ENCODE peak calls at places on chromosome 3, in six cellular contexts. One of them, this sample, is unnamed.

GRCh38 chr3:39189648-39190269 is 2.6 kb downstream of the XIRP1 start:
- DNase-seq in hepatocyte: peak
- DNase-seq in IMR-90: peak
- DNase-seq in HL-60: peak
- DNase-seq in neuronal stem cell: peak
- DNase-seq in vagina: no peak
- DNase-seq in this sample: peak

GRCh38 chr3:16254933-16255725 is 9.6 kb downstream of the DPH3 start:
- DNase-seq in HL-60: no peak
- DNase-seq in IMR-90: no peak
- DNase-seq in vagina: no peak
- DNase-seq in neuronal stem cell: no peak
- DNase-seq in hepatocyte: no peak
- DNase-seq in this sample: no peak

GRCh38 chr3:150627557-150627956 is 24.4 kb downstream of the SELENOT start:
- DNase-seq in IMR-90: peak
- DNase-seq in vagina: no peak
- DNase-seq in hepatocyte: peak
- DNase-seq in neuronal stem cell: no peak
- DNase-seq in HL-60: no peak
- DNase-seq in this sample: no peak

GRCh38 chr3:173639098-173639497 is 241.6 kb downstream of the NLGN1 start:
- DNase-seq in HL-60: no peak
- DNase-seq in IMR-90: no peak
- DNase-seq in vagina: no peak
- DNase-seq in neuronal stem cell: no peak
- DNase-seq in hepatocyte: no peak
- DNase-seq in this sample: no peak

GRCh38 chr3:168989396-168989795 is 674.1 kb downstream of the MECOM start:
- DNase-seq in hepatocyte: no peak
- DNase-seq in vagina: no peak
- DNase-seq in IMR-90: peak
- DNase-seq in HL-60: no peak
- DNase-seq in neuronal stem cell: no peak
- DNase-seq in this sample: no peak

GRCh38 chr3:24086597-24087369 is 141.7 kb downstream of the NR1D2 start:
- DNase-seq in HL-60: no peak
- DNase-seq in neuronal stem cell: peak
- DNase-seq in hepatocyte: peak
- DNase-seq in vagina: no peak
- DNase-seq in IMR-90: no peak
- DNase-seq in this sample: no peak

GRCh38 chr3:125157183-125157582 is 55.4 kb downstream of the SLC12A8 start:
- DNase-seq in IMR-90: no peak
- DNase-seq in HL-60: no peak
- DNase-seq in vagina: no peak
- DNase-seq in hepatocyte: no peak
- DNase-seq in neuronal stem cell: no peak
- DNase-seq in this sample: no peak

GRCh38 chr3:30667250-30667585 is 60.8 kb downstream of the TGFBR2 start:
- DNase-seq in hepatocyte: no peak
- DNase-seq in vagina: no peak
- DNase-seq in HL-60: no peak
- DNase-seq in neuronal stem cell: peak
- DNase-seq in IMR-90: no peak
- DNase-seq in this sample: no peak

GRCh38 chr3:6861331-6861988 is 545 bp downstream of the GRM7 start:
- DNase-seq in vagina: no peak
- DNase-seq in IMR-90: no peak
- DNase-seq in hepatocyte: peak
- DNase-seq in neuronal stem cell: peak
- DNase-seq in HL-60: no peak
- DNase-seq in this sample: peak

GRCh38 chr3:114586119-114586518 is 292.3 kb downstream of the TIGIT start:
- DNase-seq in hepatocyte: no peak
- DNase-seq in IMR-90: no peak
- DNase-seq in neuronal stem cell: no peak
- DNase-seq in vagina: no peak
- DNase-seq in HL-60: no peak
- DNase-seq in this sample: no peak

GRCh38 chr3:11844891-11845290 is 1.8 kb downstream of the TAMM41 start:
- DNase-seq in vagina: no peak
- DNase-seq in IMR-90: no peak
- DNase-seq in HL-60: no peak
- DNase-seq in neuronal stem cell: no peak
- DNase-seq in hepatocyte: no peak
- DNase-seq in this sample: no peak

GRCh38 chr3:161067346-161067745 is 37.8 kb downstream of the B3GALNT1 start:
- DNase-seq in IMR-90: no peak
- DNase-seq in neuronal stem cell: no peak
- DNase-seq in vagina: no peak
- DNase-seq in HL-60: no peak
- DNase-seq in hepatocyte: no peak
- DNase-seq in this sample: no peak

GRCh38 chr3:119343719-119344118 is 49.5 kb downstream of the ARHGAP31 start:
- DNase-seq in vagina: no peak
- DNase-seq in IMR-90: no peak
- DNase-seq in HL-60: no peak
- DNase-seq in neuronal stem cell: no peak
- DNase-seq in hepatocyte: no peak
- DNase-seq in this sample: no peak

GRCh38 chr3:103662591-103662990 is 1227.8 kb downstream of the ZPLD1 start:
- DNase-seq in IMR-90: no peak
- DNase-seq in hepatocyte: no peak
- DNase-seq in neuronal stem cell: no peak
- DNase-seq in HL-60: no peak
- DNase-seq in vagina: no peak
- DNase-seq in this sample: no peak

GRCh38 chr3:18134386-18135082 is 290.6 kb downstream of the SATB1 start:
- DNase-seq in vagina: no peak
- DNase-seq in HL-60: no peak
- DNase-seq in neuronal stem cell: peak
- DNase-seq in IMR-90: peak
- DNase-seq in hepatocyte: no peak
- DNase-seq in this sample: no peak

GRCh38 chr3:10772230-10773161 is 43.5 kb upstream of the SLC6A11 start:
- DNase-seq in HL-60: peak
- DNase-seq in hepatocyte: no peak
- DNase-seq in vagina: peak
- DNase-seq in IMR-90: no peak
- DNase-seq in neuronal stem cell: no peak
- DNase-seq in this sample: no peak

GRCh38 chr3:15277861-15278260 is 54.5 kb downstream of the SH3BP5 start:
- DNase-seq in vagina: no peak
- DNase-seq in hepatocyte: no peak
- DNase-seq in neuronal stem cell: no peak
- DNase-seq in IMR-90: no peak
- DNase-seq in HL-60: no peak
- DNase-seq in this sample: no peak

GRCh38 chr3:178845446-178846118 is 226.0 kb downstream of the ZMAT3 start:
- DNase-seq in neuronal stem cell: no peak
- DNase-seq in HL-60: no peak
- DNase-seq in vagina: no peak
- DNase-seq in IMR-90: no peak
- DNase-seq in hepatocyte: no peak
- DNase-seq in this sample: no peak

GRCh38 chr3:122941233-122942206 is 86.0 kb downstream of the SEMA5B start:
- DNase-seq in vagina: no peak
- DNase-seq in IMR-90: no peak
- DNase-seq in HL-60: peak
- DNase-seq in neuronal stem cell: no peak
- DNase-seq in hepatocyte: no peak
- DNase-seq in this sample: no peak

GRCh38 chr3:60301142-60301541 is 950.1 kb downstream of the FHIT start:
- DNase-seq in hepatocyte: peak
- DNase-seq in HL-60: no peak
- DNase-seq in neuronal stem cell: no peak
- DNase-seq in IMR-90: peak
- DNase-seq in vagina: no peak
- DNase-seq in this sample: no peak

GRCh38 chr3:156626104-156626503 is 48.3 kb upstream of the TIPARP start:
- DNase-seq in vagina: no peak
- DNase-seq in HL-60: peak
- DNase-seq in IMR-90: no peak
- DNase-seq in neuronal stem cell: no peak
- DNase-seq in hepatocyte: peak
- DNase-seq in this sample: no peak

GRCh38 chr3:62207197-62207596 is 166.2 kb downstream of the FEZF2 start:
- DNase-seq in HL-60: no peak
- DNase-seq in hepatocyte: no peak
- DNase-seq in vagina: no peak
- DNase-seq in IMR-90: no peak
- DNase-seq in neuronal stem cell: no peak
- DNase-seq in this sample: no peak

GRCh38 chr3:14127106-14127505 is 2.3 kb downstream of the TMEM43 start:
- DNase-seq in vagina: no peak
- DNase-seq in hepatocyte: peak
- DNase-seq in neuronal stem cell: no peak
- DNase-seq in HL-60: no peak
- DNase-seq in IMR-90: no peak
- DNase-seq in this sample: no peak

GRCh38 chr3:64422192-64422591 is 196.9 kb upstream of the PRICKLE2 start:
- DNase-seq in IMR-90: peak
- DNase-seq in vagina: no peak
- DNase-seq in hepatocyte: no peak
- DNase-seq in HL-60: no peak
- DNase-seq in neuronal stem cell: no peak
- DNase-seq in this sample: no peak

GRCh38 chr3:157844770-157845522 is 261.3 kb downstream of the SHOX2 start:
- DNase-seq in vagina: no peak
- DNase-seq in IMR-90: no peak
- DNase-seq in neuronal stem cell: no peak
- DNase-seq in hepatocyte: no peak
- DNase-seq in HL-60: no peak
- DNase-seq in this sample: no peak
- H3K4me3 ChIP-seq in vagina: no peak
- H3K4me3 ChIP-seq in IMR-90: no peak
- H3K4me3 ChIP-seq in neuronal stem cell: no peak
- H3K4me3 ChIP-seq in hepatocyte: no peak
- H3K4me3 ChIP-seq in HL-60: no peak
- H3K4me3 ChIP-seq in this sample: no peak

GRCh38 chr3:72597756-72598195 is 250.5 kb downstream of the SHQ1 start:
- DNase-seq in hepatocyte: no peak
- DNase-seq in vagina: no peak
- DNase-seq in neuronal stem cell: no peak
- DNase-seq in HL-60: no peak
- DNase-seq in IMR-90: peak
- DNase-seq in this sample: no peak
- H3K4me3 ChIP-seq in hepatocyte: no peak
- H3K4me3 ChIP-seq in vagina: no peak
- H3K4me3 ChIP-seq in neuronal stem cell: no peak
- H3K4me3 ChIP-seq in HL-60: no peak
- H3K4me3 ChIP-seq in IMR-90: no peak
- H3K4me3 ChIP-seq in this sample: no peak

GRCh38 chr3:120369000-120369399 is 19.8 kb upstream of the LRRC58 start:
- DNase-seq in vagina: no peak
- DNase-seq in HL-60: no peak
- DNase-seq in IMR-90: no peak
- DNase-seq in hepatocyte: peak
- DNase-seq in neuronal stem cell: no peak
- DNase-seq in this sample: no peak

GRCh38 chr3:120364821-120365220 is 15.7 kb upstream of the LRRC58 start:
- DNase-seq in neuronal stem cell: no peak
- DNase-seq in hepatocyte: no peak
- DNase-seq in IMR-90: peak
- DNase-seq in HL-60: no peak
- DNase-seq in vagina: no peak
- DNase-seq in this sample: no peak

GRCh38 chr3:120368172-120368571 is 19.0 kb upstream of the LRRC58 start:
- DNase-seq in IMR-90: no peak
- DNase-seq in hepatocyte: no peak
- DNase-seq in HL-60: no peak
- DNase-seq in neuronal stem cell: no peak
- DNase-seq in vagina: no peak
- DNase-seq in this sample: no peak

GRCh38 chr3:120364101-120364500 is 14.9 kb upstream of the LRRC58 start:
- DNase-seq in HL-60: no peak
- DNase-seq in neuronal stem cell: no peak
- DNase-seq in hepatocyte: no peak
- DNase-seq in vagina: no peak
- DNase-seq in IMR-90: no peak
- DNase-seq in this sample: no peak
- H3K4me3 ChIP-seq in HL-60: no peak
- H3K4me3 ChIP-seq in neuronal stem cell: no peak
- H3K4me3 ChIP-seq in hepatocyte: no peak
- H3K4me3 ChIP-seq in vagina: no peak
- H3K4me3 ChIP-seq in IMR-90: no peak
- H3K4me3 ChIP-seq in this sample: no peak

DNA sequence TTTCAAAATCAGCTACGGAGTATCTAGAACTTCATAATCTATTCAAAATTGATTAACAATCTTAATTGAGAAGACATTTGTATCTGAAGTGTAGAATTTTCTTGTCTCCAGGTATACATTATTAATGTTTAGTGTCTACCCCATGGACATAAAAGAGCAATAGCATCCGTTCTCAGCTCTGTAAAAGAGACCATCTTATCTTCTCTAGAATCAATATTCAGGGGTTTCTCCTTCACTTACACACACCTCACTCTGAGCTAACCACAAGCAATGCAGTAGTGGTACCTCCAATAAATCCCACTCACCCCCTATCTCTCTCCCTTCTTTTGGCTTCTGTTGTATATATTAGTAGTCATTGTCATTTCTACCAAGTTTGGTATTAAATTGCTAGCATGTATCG is 16.2 kb downstream of the MBNL1 start:
- DNase-seq in neuronal stem cell: no peak
- DNase-seq in HL-60: no peak
- DNase-seq in IMR-90: no peak
- DNase-seq in hepatocyte: no peak
- DNase-seq in vagina: no peak
- DNase-seq in this sample: no peak
- H3K4me3 ChIP-seq in neuronal stem cell: no peak
- H3K4me3 ChIP-seq in HL-60: no peak
- H3K4me3 ChIP-seq in IMR-90: no peak
- H3K4me3 ChIP-seq in hepatocyte: no peak
- H3K4me3 ChIP-seq in vagina: no peak
- H3K4me3 ChIP-seq in this sample: no peak

GRCh38 chr3:98039322-98040024 is 4.4 kb upstream of the GABRR3 start:
- DNase-seq in neuronal stem cell: peak
- DNase-seq in vagina: no peak
- DNase-seq in hepatocyte: peak
- DNase-seq in HL-60: peak
- DNase-seq in IMR-90: peak
- DNase-seq in this sample: peak
- H3K4me3 ChIP-seq in neuronal stem cell: peak
- H3K4me3 ChIP-seq in vagina: peak
- H3K4me3 ChIP-seq in hepatocyte: peak
- H3K4me3 ChIP-seq in HL-60: peak
- H3K4me3 ChIP-seq in IMR-90: peak
- H3K4me3 ChIP-seq in this sample: peak